ENCODE peak calls at places on chromosomes 2 and 18, in seven cellular contexts. One of them, this sample, is unnamed. For H3K4me1, the result is how much of the 10 kb centered on the place peaks cover.

GRCh38 chr2:17416891-17417391 is 101.3 kb downstream of the RAD51AP2 start:
- DNase-seq in SK-N-SH: no peak
- DNase-seq in A549: no peak
- DNase-seq in sigmoid colon: no peak
- DNase-seq in transverse colon: no peak
- DNase-seq in K562: no peak
- DNase-seq in suprapubic skin: no peak
- DNase-seq in this sample: no peak

GRCh38 chr2:238942941-238943715 is 95.2 kb downstream of the TWIST2 start:
- DNase-seq in transverse colon: no peak
- DNase-seq in suprapubic skin: peak
- DNase-seq in SK-N-SH: no peak
- DNase-seq in A549: no peak
- DNase-seq in sigmoid colon: no peak
- DNase-seq in K562: no peak
- DNase-seq in this sample: peak

GRCh38 chr18:63207825-63208224 is 111.7 kb downstream of the BCL2 start:
- DNase-seq in transverse colon: no peak
- DNase-seq in A549: no peak
- DNase-seq in sigmoid colon: no peak
- DNase-seq in suprapubic skin: no peak
- DNase-seq in SK-N-SH: no peak
- DNase-seq in K562: no peak
- DNase-seq in this sample: no peak

GRCh38 chr18:9067823-9068222 is 34.7 kb upstream of the NDUFV2 start:
- DNase-seq in suprapubic skin: no peak
- DNase-seq in sigmoid colon: no peak
- DNase-seq in A549: no peak
- DNase-seq in transverse colon: no peak
- DNase-seq in SK-N-SH: no peak
- DNase-seq in K562: peak
- DNase-seq in this sample: no peak

GRCh38 chr2:42567806-42568429 is 514 bp upstream of the MTA3 start:
- DNase-seq in transverse colon: peak
- DNase-seq in sigmoid colon: peak
- DNase-seq in A549: peak
- DNase-seq in suprapubic skin: peak
- DNase-seq in SK-N-SH: no peak
- DNase-seq in K562: no peak
- DNase-seq in this sample: peak

GRCh38 chr18:45677408-45677807 is 46.6 kb upstream of the SLC14A1 start:
- DNase-seq in transverse colon: no peak
- DNase-seq in K562: no peak
- DNase-seq in SK-N-SH: peak
- DNase-seq in sigmoid colon: no peak
- DNase-seq in suprapubic skin: no peak
- DNase-seq in A549: no peak
- DNase-seq in this sample: no peak

GRCh38 chr2:46273225-46273863 is 23.9 kb upstream of the EPAS1 start:
- DNase-seq in K562: no peak
- DNase-seq in SK-N-SH: no peak
- DNase-seq in sigmoid colon: no peak
- DNase-seq in suprapubic skin: no peak
- DNase-seq in transverse colon: no peak
- DNase-seq in A549: no peak
- DNase-seq in this sample: no peak

GRCh38 chr18:77170850-77171410 is 38.3 kb upstream of the MBP start:
- DNase-seq in SK-N-SH: no peak
- DNase-seq in suprapubic skin: no peak
- DNase-seq in K562: no peak
- DNase-seq in sigmoid colon: no peak
- DNase-seq in A549: no peak
- DNase-seq in transverse colon: no peak
- DNase-seq in this sample: no peak

GRCh38 chr2:11502740-11503292 is 31.0 kb upstream of the GREB1 start:
- DNase-seq in A549: no peak
- DNase-seq in SK-N-SH: no peak
- DNase-seq in suprapubic skin: no peak
- DNase-seq in sigmoid colon: no peak
- DNase-seq in transverse colon: no peak
- DNase-seq in K562: no peak
- DNase-seq in this sample: no peak

GRCh38 chr2:133780099-133780996 is 212.1 kb upstream of the NCKAP5 start:
- DNase-seq in suprapubic skin: no peak
- DNase-seq in SK-N-SH: peak
- DNase-seq in transverse colon: peak
- DNase-seq in K562: peak
- DNase-seq in sigmoid colon: no peak
- DNase-seq in A549: peak
- DNase-seq in this sample: peak

GRCh38 chr2:69625078-69625788 is 18.3 kb downstream of the AAK1 start:
- DNase-seq in sigmoid colon: no peak
- DNase-seq in A549: no peak
- DNase-seq in K562: peak
- DNase-seq in suprapubic skin: no peak
- DNase-seq in SK-N-SH: no peak
- DNase-seq in transverse colon: no peak
- DNase-seq in this sample: no peak

GRCh38 chr2:107576991-107577390 is 249.7 kb upstream of the RGPD4 start:
- DNase-seq in A549: no peak
- DNase-seq in suprapubic skin: no peak
- DNase-seq in SK-N-SH: no peak
- DNase-seq in sigmoid colon: no peak
- DNase-seq in K562: no peak
- DNase-seq in transverse colon: no peak
- DNase-seq in this sample: no peak

GRCh38 chr2:107588181-107588580 is 238.5 kb upstream of the RGPD4 start:
- DNase-seq in SK-N-SH: no peak
- DNase-seq in suprapubic skin: no peak
- DNase-seq in sigmoid colon: no peak
- DNase-seq in transverse colon: no peak
- DNase-seq in A549: no peak
- DNase-seq in K562: no peak
- DNase-seq in this sample: no peak

GRCh38 chr2:107585851-107586250 is 240.8 kb upstream of the RGPD4 start:
- DNase-seq in transverse colon: no peak
- DNase-seq in SK-N-SH: no peak
- DNase-seq in sigmoid colon: no peak
- DNase-seq in K562: no peak
- DNase-seq in A549: no peak
- DNase-seq in suprapubic skin: no peak
- DNase-seq in this sample: no peak

GRCh38 chr2:107584577-107584976 is 242.1 kb upstream of the RGPD4 start:
- DNase-seq in SK-N-SH: no peak
- DNase-seq in A549: no peak
- DNase-seq in transverse colon: no peak
- DNase-seq in sigmoid colon: no peak
- DNase-seq in K562: no peak
- DNase-seq in suprapubic skin: no peak
- DNase-seq in this sample: no peak

DNA sequence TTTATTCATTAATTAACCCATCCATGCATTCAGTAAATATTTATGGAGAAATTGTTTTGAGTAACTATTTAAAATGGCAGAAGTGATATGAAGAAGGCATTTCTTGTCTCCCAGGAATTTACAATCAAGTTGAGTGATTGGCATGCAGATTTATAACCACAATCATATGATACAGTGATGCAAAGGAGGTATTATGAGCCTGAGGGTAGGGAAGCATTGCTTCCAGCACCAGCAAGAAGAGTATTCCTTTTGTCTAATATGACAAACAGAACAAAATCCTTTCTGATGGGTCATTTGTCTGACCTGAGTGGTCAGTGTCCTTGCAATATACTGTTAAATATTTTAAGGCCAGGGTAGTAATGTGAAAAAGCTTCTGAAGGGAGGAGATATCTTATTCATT is 244.2 kb upstream of the RGPD4 start:
- DNase-seq in SK-N-SH: no peak
- DNase-seq in A549: no peak
- DNase-seq in K562: no peak
- DNase-seq in sigmoid colon: no peak
- DNase-seq in suprapubic skin: no peak
- DNase-seq in transverse colon: no peak
- DNase-seq in this sample: no peak
- TF ChIP-seq EP300 in SK-N-SH: no peak
- TF ChIP-seq EP300 in A549: no peak
- TF ChIP-seq EP300 in K562: no peak
- TF ChIP-seq EP300 in sigmoid colon: no peak
- TF ChIP-seq EP300 in suprapubic skin: no peak
- TF ChIP-seq EP300 in transverse colon: no peak
- TF ChIP-seq EP300 in this sample: no peak

DNA sequence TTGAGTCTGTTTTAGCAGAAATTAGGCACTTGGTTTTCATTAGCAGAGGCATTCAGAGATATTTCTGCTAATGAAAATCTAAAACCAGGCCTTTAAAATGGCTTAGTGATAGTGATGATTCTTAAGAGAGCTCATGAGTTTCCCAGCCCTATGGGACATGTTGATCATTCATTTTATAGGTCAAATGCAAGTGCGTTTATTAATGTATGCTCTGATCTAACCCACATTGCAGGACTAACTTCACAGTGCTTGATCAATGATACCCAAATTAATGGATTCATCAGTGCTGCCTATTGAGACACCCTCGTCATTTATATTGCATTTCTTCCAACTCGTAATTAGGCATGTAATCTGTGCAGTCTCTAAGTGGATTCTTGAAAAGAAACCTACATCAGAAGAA is 54.7 kb upstream of the ETAA1 start:
- DNase-seq in SK-N-SH: no peak
- DNase-seq in sigmoid colon: no peak
- DNase-seq in transverse colon: no peak
- DNase-seq in K562: no peak
- DNase-seq in suprapubic skin: no peak
- DNase-seq in A549: no peak
- DNase-seq in this sample: no peak
- H3K4me1 ChIP-seq in SK-N-SH: under half
- H3K4me1 ChIP-seq in sigmoid colon: under half
- H3K4me1 ChIP-seq in transverse colon: under half
- H3K4me1 ChIP-seq in K562: under half
- H3K4me1 ChIP-seq in suprapubic skin: under half
- H3K4me1 ChIP-seq in A549: under half
- H3K4me1 ChIP-seq in this sample: under half

DNA sequence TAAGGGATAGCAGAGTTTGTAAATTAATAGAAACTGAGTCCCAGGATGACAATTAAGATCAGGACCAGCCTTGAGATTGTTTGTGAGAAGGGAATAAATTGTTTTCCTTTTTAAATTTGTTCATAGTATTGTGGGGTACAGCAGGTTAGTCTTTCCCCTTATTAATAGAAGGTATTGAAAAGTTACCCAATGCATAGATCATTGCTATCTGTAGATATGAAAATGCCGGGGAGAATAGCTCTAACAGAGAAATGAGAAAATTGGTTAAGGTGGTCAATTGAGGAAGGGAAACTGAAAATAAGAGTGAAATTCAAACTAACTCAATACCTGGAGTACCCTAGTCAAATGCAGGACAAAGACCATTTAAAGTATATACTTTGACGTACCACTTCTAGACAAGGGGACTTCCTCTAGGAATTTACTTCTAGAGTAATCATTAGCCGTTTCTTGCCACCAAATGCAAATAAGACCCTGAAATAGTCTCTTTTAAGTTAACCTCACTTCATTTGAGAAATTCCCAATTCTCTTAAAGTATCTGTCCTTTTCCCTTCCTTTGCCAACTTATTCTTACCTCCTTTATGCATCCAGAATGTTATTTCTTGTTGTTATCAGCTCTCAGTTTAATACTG is 1224.4 kb upstream of the LRRTM1 start:
- DNase-seq in SK-N-SH: no peak
- DNase-seq in suprapubic skin: no peak
- DNase-seq in K562: no peak
- DNase-seq in A549: no peak
- DNase-seq in sigmoid colon: no peak
- DNase-seq in transverse colon: no peak
- DNase-seq in this sample: no peak
- TF ChIP-seq EP300 in SK-N-SH: no peak
- TF ChIP-seq EP300 in suprapubic skin: no peak
- TF ChIP-seq EP300 in K562: no peak
- TF ChIP-seq EP300 in A549: no peak
- TF ChIP-seq EP300 in sigmoid colon: no peak
- TF ChIP-seq EP300 in transverse colon: no peak
- TF ChIP-seq EP300 in this sample: no peak

DNA sequence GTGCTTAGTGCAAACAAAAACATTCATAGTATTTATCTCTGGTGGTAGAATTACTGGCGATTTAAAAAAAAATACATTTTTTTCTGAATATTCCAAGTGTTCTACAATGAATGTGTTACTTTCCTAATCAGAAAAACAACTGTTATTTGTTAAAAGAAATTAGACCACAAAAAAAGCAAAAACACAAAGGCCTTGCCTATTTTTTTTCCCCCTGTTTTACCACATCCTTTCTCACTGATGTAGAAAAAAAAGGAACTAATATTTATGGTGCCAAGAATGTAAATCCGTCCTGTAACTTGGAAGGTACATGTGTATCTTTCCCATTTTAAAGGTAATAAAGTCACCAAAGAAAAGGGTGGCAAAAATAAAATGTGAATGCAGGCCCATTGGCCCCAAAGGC is 28.4 kb upstream of the MGAT4A start:
- DNase-seq in SK-N-SH: no peak
- DNase-seq in A549: no peak
- DNase-seq in sigmoid colon: no peak
- DNase-seq in K562: no peak
- DNase-seq in transverse colon: no peak
- DNase-seq in suprapubic skin: no peak
- DNase-seq in this sample: no peak
- H3K4me1 ChIP-seq in SK-N-SH: under half
- H3K4me1 ChIP-seq in A549: under half
- H3K4me1 ChIP-seq in sigmoid colon: under half
- H3K4me1 ChIP-seq in K562: under half
- H3K4me1 ChIP-seq in transverse colon: under half
- H3K4me1 ChIP-seq in suprapubic skin: under half
- H3K4me1 ChIP-seq in this sample: under half

GRCh38 chr2:96533292-96534073 is 3.1 kb upstream of the ARID5A start:
- DNase-seq in K562: no peak
- DNase-seq in transverse colon: peak
- DNase-seq in suprapubic skin: peak
- DNase-seq in SK-N-SH: no peak
- DNase-seq in A549: no peak
- DNase-seq in sigmoid colon: peak
- DNase-seq in this sample: peak
- TF ChIP-seq EP300 in K562: no peak
- TF ChIP-seq EP300 in transverse colon: no peak
- TF ChIP-seq EP300 in suprapubic skin: peak
- TF ChIP-seq EP300 in SK-N-SH: no peak
- TF ChIP-seq EP300 in A549: no peak
- TF ChIP-seq EP300 in sigmoid colon: peak
- TF ChIP-seq EP300 in this sample: peak

This sample was measured in stomach.